ENCODE peak calls at places on chromosomes 1 and 21, in nine cellular contexts. B is prostate gland, E is kidney epithelial cell, J is mammary epithelial cell, G is breast epithelium, Y is AG04449, L is astrocyte of the cerebellum, Q is OCI-LY7, T is GM06990. F is an unnamed sample.

GRCh38 chr1:222443566-222443965 is 104.3 kb downstream of the HHIPL2 start:
- DNase-seq in T (no peak), Y (no peak), E (no peak), L (no peak), J (no peak), G (no peak), Q (no peak), B (no peak), F (no peak)

GRCh38 chr1:161159087-161159914 is at the start of gene USP21:
- DNase-seq in B (peak; percentile 91), Y (no peak), J (peak; percentile 78), L (peak; percentile 80), T (peak; percentile 89), E (no peak), Q (peak; percentile 95), G (peak; percentile 90), F (no peak)

GRCh38 chr1:12810691-12811408 is 19.7 kb downstream of the PRAMEF1 start:
- DNase-seq in Y (no peak), T (no peak), E (peak; percentile 14), B (no peak), J (peak; percentile 4), G (no peak), Q (no peak), L (no peak), F (no peak)

GRCh38 chr1:230085178-230085515 is 18.1 kb downstream of the GALNT2 start:
- DNase-seq in T (no peak), L (no peak), E (no peak), B (no peak), J (peak; percentile 67), Q (no peak), Y (no peak), G (no peak), F (no peak)

GRCh38 chr1:160768295-160768657 is 27.7 kb upstream of the LY9 start:
- DNase-seq in J (peak; percentile 40), T (peak; percentile 51), E (no peak), Q (peak; percentile 84), G (no peak), B (no peak), Y (no peak), L (no peak), F (no peak)

GRCh38 chr1:236536540-236536939 is 12.8 kb downstream of the LGALS8 start:
- DNase-seq in Y (no peak), Q (no peak), T (no peak), E (no peak), J (no peak), B (no peak), G (no peak), L (no peak), F (no peak)

GRCh38 chr1:184050631-184051030 is 899 bp upstream of the TSEN15 start:
- DNase-seq in E (no peak), G (no peak), L (no peak), B (no peak), Y (no peak), T (no peak), Q (peak; percentile 18), J (no peak), F (no peak)

GRCh38 chr1:223886516-223886921 is 40.8 kb upstream of the TP53BP2 start:
- DNase-seq in E (no peak), G (no peak), Q (no peak), J (no peak), T (no peak), B (no peak), Y (no peak), L (no peak), F (peak; percentile 80)

GRCh38 chr1:219788091-219788490 is 140.3 kb downstream of the SLC30A10 start:
- DNase-seq in G (no peak), B (no peak), L (no peak), J (no peak), Y (no peak), Q (no peak), T (no peak), E (no peak), F (no peak)

GRCh38 chr21:41712730-41713129 is 54.1 kb downstream of the RIPK4 start:
- DNase-seq in Y (no peak), E (no peak), G (no peak), T (no peak), Q (no peak), B (peak; percentile 43), J (no peak), L (no peak), F (peak; percentile 7)

GRCh38 chr1:54763814-54764131 is 550 bp downstream of the PARS2 start:
- DNase-seq in L (no peak), G (no peak), B (no peak), Q (no peak), T (no peak), E (no peak), Y (no peak), J (no peak), F (no peak)

GRCh38 chr1:23910553-23911246 is 2.5 kb downstream of the CNR2 start:
- DNase-seq in Q (peak; percentile 79), G (no peak), Y (no peak), T (peak; percentile 78), J (no peak), B (no peak), E (no peak), L (no peak), F (no peak)

GRCh38 chr1:224683981-224684380 is 67.9 kb downstream of the CNIH3 start:
- DNase-seq in Y (no peak), T (no peak), L (no peak), G (no peak), J (no peak), B (no peak), Q (no peak), E (no peak), F (no peak)

GRCh38 chr1:91427741-91428140 is 23.1 kb upstream of the HFM1 start:
- DNase-seq in G (no peak), B (no peak), L (no peak), T (no peak), J (no peak), E (no peak), Q (no peak), Y (no peak), F (no peak)

GRCh38 chr1:158819461-158820443 is 11.4 kb upstream of the MNDA start:
- DNase-seq in G (no peak), T (no peak), L (no peak), E (no peak), Q (no peak), B (no peak), Y (no peak), J (no peak), F (no peak)

GRCh38 chr1:29593601-29594382 is 357.5 kb downstream of the PTPRU start:
- DNase-seq in G (no peak), Y (no peak), E (no peak), L (no peak), Q (no peak), T (no peak), J (peak; percentile 33), B (no peak), F (no peak)

GRCh38 chr1:36224537-36225297 is 474 bp downstream of the THRAP3 start:
- DNase-seq in L (peak; percentile 77), J (peak; percentile 87), Y (no peak), E (no peak), Q (no peak), T (no peak), B (no peak), G (no peak), F (peak; percentile 78)
- H3K4me3 ChIP-seq in L (peak overlapping the region; percentile 78), J (peak overlapping the region; percentile 86), Y (peak overlapping the region; percentile 85), E (peak overlapping the region; percentile 84), Q (peak overlapping the region; percentile 85), T (peak overlapping the region; percentile 78), B (peak overlapping the region; percentile 68), G (peak overlapping the region; percentile 80), F (peak overlapping the region; percentile 87)

GRCh38 chr1:6624712-6625578 is at the start of gene THAP3:
- DNase-seq in Q (peak; percentile 86), L (peak; percentile 48), E (no peak), B (peak; percentile 82), G (peak; percentile 76), J (peak; percentile 81), Y (no peak), T (peak; percentile 87), F (no peak)
- TF ChIP-seq CTCF in Q (peak; percentile 67), L (no peak), E (peak; percentile 10), B (no peak), G (no peak), J (no peak), Y (no peak), T (peak; percentile 39), F (no peak)

DNA sequence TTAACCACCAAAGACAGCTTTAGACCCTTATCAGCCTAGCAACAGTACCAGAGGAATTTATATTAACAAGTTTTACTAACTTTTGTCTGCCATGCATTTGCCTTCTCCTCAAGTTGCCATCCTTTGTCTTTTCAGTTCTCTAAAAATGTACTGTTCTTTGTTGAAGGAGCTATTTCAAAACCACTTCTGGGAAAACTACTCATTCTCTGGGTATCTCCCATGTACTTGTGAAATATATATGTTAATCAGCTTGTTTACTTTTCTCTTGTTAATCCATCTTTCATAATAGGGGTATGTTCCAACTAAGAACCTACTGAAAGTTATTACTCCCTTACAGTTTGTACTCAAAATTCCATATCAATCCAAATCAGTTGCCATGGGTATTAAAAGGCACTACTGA is 16.3 kb downstream of the DPYD start:
- DNase-seq in J (peak; percentile 71), G (no peak), E (no peak), L (no peak), Q (no peak), B (no peak), T (no peak), Y (no peak), F (no peak)
- H3K4me3 ChIP-seq in J (no peak overlapping the region), G (no peak overlapping the region), E (no peak overlapping the region), L (no peak overlapping the region), Q (no peak overlapping the region), B (no peak overlapping the region), T (no peak overlapping the region), Y (no peak overlapping the region), F (no peak overlapping the region)

GRCh38 chr1:11616766-11617165 is 37.5 kb downstream of the FBXO2 start:
- DNase-seq in G (no peak), Q (no peak), L (no peak), E (no peak), T (no peak), J (no peak), B (no peak), Y (no peak), F (no peak)

GRCh38 chr1:11615109-11615508 is 39.1 kb downstream of the FBXO2 start:
- DNase-seq in B (no peak), L (no peak), J (no peak), G (no peak), Q (no peak), T (no peak), Y (no peak), E (no peak), F (no peak)

GRCh38 chr1:11617741-11618140 is 36.5 kb downstream of the FBXO2 start:
- DNase-seq in T (no peak), Q (no peak), E (no peak), L (no peak), J (no peak), G (no peak), Y (no peak), B (no peak), F (no peak)

GRCh38 chr1:11620405-11620804 is 33.8 kb downstream of the FBXO2 start:
- DNase-seq in L (no peak), Y (no peak), T (no peak), E (no peak), G (no peak), Q (no peak), B (no peak), J (no peak), F (no peak)

DNA sequence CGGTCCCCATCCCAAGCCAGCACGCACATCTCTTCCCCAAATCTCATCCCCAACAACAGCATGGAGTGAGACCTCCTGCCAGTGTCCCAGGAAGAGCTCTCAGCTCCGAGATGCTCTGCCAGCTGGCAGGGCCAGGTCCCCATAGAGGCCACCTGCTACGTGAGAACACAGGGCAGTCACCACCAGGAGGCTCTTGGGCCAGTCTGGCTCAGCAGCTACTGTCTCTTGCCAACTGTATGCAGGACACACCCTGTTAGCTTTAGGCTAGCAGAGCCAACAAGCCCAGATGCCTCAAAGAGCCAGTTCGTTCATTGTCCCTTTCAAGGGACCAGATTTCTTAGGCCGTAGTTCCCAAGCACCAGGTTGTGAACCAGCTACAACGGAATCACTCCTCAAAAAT is 36.9 kb downstream of the FBXO2 start:
- DNase-seq in G (no peak), E (no peak), T (no peak), B (peak; percentile 62), J (no peak), Y (no peak), Q (no peak), L (no peak), F (peak; percentile 91)
- TF ChIP-seq CTCF in G (no peak), E (no peak), T (no peak), B (peak; percentile 16), J (no peak), Y (no peak), Q (no peak), L (no peak), F (peak; percentile 54)